ENCODE peak calls at places on chromosome 15, in four cellular contexts. F, D, V and U are unnamed samples.

GRCh38 chr15:78192826-78193594 is 41.4 kb downstream of the ACSBG1 start:
- DNase-seq in F (no peak), D (no peak), V (no peak), U (no peak)

GRCh38 chr15:88341653-88342052 is 85.1 kb upstream of the NTRK3 start:
- DNase-seq in V (no peak), D (no peak), F (no peak), U (no peak)

GRCh38 chr15:61685971-61686370 is 374.3 kb downstream of the VPS13C start:
- DNase-seq in V (no peak), D (no peak), F (no peak), U (no peak)

GRCh38 chr15:76345880-76346665 is 9.5 kb downstream of the ISL2 start:
- DNase-seq in D (peak; percentile 91), V (peak; percentile 56), F (no peak), U (peak; percentile 35)

GRCh38 chr15:56524915-56525314 is 60.0 kb upstream of the MNS1 start:
- DNase-seq in V (no peak), F (peak; percentile 64), D (no peak), U (no peak)

GRCh38 chr15:93121994-93122910 is 33.2 kb upstream of the RGMA start:
- DNase-seq in D (no peak), V (no peak), F (no peak), U (no peak)

GRCh38 chr15:81011593-81011992 is 10.9 kb downstream of the TLNRD1 start:
- DNase-seq in V (no peak), D (no peak), F (no peak), U (no peak)

GRCh38 chr15:37109952-37110630 is 9.7 kb upstream of the MEIS2 start:
- DNase-seq in F (no peak), V (peak; percentile 29), D (peak; percentile 71), U (peak; percentile 60)

GRCh38 chr15:74611341-74611740 is 4.3 kb upstream of the CLK3 start:
- DNase-seq in V (no peak), D (no peak), F (no peak), U (no peak)

GRCh38 chr15:78750566-78750965 is 60.7 kb downstream of the ADAMTS7 start:
- DNase-seq in V (no peak), F (peak; percentile 2), D (no peak), U (no peak)

GRCh38 chr15:76429661-76430060 is 93.1 kb downstream of the ISL2 start:
- DNase-seq in V (no peak), D (no peak), F (no peak), U (no peak)

DNA sequence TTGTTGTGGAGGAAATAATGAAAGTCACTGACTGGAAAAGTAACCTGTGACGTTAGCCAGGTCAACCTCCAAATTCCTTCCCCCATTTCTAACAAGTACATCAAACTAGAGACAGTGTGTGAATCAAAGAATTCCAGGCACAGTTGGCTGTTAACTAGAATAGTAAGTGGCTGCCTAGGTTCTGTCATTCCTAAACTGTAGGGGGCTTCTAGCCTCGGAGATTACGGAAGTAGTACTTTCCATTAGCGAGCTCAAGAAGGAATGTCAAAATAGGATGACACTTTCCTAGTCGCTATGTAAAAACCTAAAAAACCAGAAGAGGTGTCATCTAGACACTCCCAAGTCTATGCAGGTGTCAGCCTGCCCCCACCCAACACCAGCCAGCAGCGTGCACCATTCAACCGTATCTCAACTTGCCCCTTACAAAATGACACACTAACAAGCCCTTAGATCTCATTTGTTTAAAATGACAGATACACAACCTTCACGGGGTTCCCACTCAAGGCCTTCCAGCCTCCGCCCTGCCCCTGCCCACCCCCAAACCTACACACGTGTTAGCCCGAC is 910 bp downstream of the INO80 start:
- DNase-seq in D (no peak), V (no peak), F (peak; percentile 59), U (no peak)
- TF ChIP-seq CTCF in D (no peak), V (no peak), F (peak; percentile 6), U (no peak)

DNA sequence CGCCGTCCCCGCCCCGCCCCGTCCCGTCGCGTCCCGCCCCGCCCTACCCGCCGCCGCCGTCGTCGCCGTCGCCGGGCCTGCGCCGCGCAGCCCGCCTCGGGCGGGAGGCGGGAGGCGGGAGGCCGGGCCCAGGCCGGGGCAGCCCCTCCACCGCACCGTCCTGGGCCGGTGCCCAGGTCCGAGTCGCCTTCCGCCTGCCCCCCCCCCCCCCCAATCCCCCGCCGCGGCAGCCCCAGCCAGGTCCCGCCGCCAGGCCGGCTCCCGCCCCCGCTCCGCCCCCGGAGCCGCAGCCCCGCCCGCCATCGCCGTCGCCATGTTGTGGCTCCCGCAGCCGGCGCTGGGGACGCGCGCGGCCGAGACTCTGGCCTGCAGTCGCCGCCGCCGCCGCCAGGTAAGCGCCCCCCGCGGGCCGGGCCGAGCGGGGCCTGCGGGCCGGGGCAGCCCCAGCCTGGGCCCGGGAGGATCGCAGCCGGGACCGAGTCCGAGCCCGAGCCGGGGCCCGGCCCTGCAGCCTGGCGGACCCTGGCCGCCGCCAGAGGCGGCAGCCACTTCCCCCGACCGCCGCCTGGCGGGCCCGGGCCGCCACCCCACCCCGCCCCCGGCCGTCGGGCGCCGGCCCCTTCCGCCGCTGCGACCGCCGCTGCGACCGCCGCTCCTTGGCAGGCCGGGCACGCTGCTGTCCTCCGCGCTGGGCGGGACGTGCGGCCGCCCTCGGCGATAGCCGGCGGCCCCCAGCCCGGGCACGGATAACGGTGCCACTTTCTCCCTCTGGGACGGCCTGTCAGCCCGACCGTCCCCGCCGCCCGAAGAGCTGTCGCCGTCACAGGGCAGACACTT is at the start of gene ZNF592:
- DNase-seq in D (peak; percentile 76), V (peak; percentile 93), F (peak; percentile 45), U (peak; percentile 72)
- TF ChIP-seq CTCF in D (no peak), V (peak; percentile 26), F (no peak), U (no peak)

GRCh38 chr15:84643838-84644237 is 10.2 kb downstream of the WDR73 start:
- DNase-seq in F (no peak), V (no peak), D (no peak), U (no peak)

GRCh38 chr15:84633311-84634227 is 20.5 kb downstream of the WDR73 start:
- DNase-seq in V (peak; percentile 76), F (peak; percentile 69), D (peak; percentile 66), U (peak; percentile 79)

GRCh38 chr15:84634228-84634837 is 19.8 kb downstream of the WDR73 start:
- DNase-seq in D (no peak), V (no peak), F (no peak), U (no peak)

DNA sequence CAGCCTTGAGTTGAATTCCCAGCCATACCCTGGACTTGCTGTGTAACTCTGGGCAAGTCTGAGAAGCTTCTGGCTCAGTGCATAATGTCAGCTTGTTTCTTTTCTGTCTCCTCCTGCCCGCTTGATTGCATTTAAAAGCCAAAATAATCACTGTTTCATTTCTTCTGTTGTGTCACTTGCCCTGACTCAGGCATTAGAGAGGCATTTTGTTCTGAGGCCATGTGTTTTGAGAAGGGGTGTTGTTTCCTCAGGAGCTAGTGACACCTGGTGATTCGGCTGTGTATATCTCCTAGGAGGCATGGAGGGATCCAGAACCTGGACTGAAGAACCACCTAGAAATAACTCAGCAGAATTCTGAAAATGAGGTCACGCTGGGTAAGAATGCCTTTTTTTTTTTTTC is 16.0 kb downstream of the WDR73 start:
- DNase-seq in D (peak; percentile 15), V (no peak), F (no peak), U (no peak)
- TF ChIP-seq CTCF in D (no peak), V (no peak), F (no peak), U (no peak)

GRCh38 chr15:50685191-50685975 is 1.2 kb downstream of the TRPM7 start:
- DNase-seq in V (no peak), F (no peak), D (no peak), U (no peak)
- TF ChIP-seq CTCF in V (no peak), F (no peak), D (no peak), U (no peak)

GRCh38 chr15:66685638-66686150 is 16.3 kb upstream of the SMAD6 start:
- DNase-seq in F (no peak), D (no peak), V (no peak), U (no peak)
- TF ChIP-seq CTCF in F (peak; percentile 32), D (no peak), V (no peak), U (peak; percentile 31)

DNA sequence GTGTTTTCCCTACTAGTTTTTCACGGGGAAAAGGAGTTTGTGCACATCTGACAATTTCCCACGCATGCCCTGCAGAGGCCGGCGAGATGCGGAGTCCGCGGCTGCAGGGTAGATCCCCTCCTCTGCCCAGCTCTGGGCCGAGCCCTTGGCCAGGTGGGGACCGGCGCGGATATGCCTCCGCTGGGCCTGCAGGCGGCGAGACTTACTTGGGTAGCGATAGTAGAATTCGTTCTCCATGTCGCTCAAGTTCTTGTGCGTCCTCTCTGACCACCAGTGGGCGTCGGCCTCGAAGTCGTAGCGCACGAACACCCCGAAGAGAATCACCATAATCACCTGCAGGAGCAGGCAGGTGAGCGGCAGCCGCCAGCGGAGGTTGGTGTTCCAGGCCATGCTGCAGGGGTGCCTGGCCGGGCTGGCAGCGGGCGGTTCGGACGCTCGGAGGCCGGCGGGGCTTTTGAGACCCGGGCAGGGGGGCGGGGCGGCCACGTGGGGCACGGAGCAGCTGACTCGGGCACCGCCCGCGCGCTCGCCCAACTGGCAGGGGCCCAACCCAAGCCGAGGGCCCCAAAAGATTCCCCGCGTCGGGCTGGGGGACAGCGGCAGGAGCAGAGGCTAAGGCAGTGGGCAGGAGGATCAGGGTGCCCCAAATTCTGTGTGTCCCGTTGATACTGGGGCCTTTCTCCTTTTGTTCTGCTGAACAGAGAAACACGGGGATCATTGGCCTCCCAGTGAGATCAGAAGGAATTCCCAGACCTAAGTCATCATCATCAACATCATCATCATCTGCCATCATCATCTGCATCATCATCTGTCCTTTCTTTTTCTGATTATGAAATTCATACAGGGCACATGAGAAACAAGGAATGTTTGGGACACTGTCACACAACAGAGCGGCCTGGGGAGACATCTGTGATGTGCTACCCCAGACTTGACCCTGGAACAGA is at the start of gene RHCG:
- DNase-seq in F (peak; percentile 13), V (peak; percentile 83), D (no peak), U (peak; percentile 59)
- TF ChIP-seq CTCF in F (no peak), V (peak; percentile 71), D (peak; percentile 16), U (peak; percentile 43)

DNA sequence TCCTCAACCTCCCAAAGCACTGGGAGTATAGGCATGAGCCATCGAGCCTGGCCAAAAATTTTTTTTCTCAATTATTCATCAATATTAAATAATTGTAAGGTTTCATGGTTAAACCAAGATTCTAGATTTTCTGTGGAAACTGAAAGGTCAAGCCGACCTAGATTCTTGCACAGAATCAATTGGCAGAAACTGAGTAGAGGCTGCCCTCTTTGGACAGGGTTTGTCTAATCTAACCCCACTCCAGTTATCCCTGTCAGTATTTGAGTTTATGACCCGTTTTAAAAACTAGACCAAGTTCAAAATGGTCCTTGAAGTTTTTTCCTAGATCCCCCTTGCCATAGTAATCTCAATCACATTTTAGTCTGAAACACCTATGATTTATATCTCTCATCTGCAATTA is 8.6 kb upstream of the ADAM10 start:
- DNase-seq in F (no peak), D (no peak), V (peak; percentile 33), U (no peak)
- TF ChIP-seq CTCF in F (no peak), D (peak; percentile 16), V (no peak), U (no peak)